ENCODE peak calls at places on chromosomes 3 and 15, in six cellular contexts. H is right cardiac atrium; W is psoas muscle; I is upper lobe of left lung; Q is effector memory CD4-positive, alpha-beta T cell; K is GM23338. Z is an unnamed sample.
A peak's percentile ranks its signal among the peaks of the same experiment; 100 is the strongest.

GRCh38 chr15:75360391-75360790 is 8.0 kb downstream of the MAN2C1 start:
- DNase-seq in W (no peak), Q (no peak), K (no peak), H (no peak), I (no peak), Z (no peak)

GRCh38 chr15:59532770-59533379 is 78.7 kb upstream of the GCNT3 start:
- DNase-seq in W (no peak), Q (no peak), K (peak; percentile 80), H (peak; percentile 27), I (no peak), Z (no peak)

GRCh38 chr3:45011756-45012441 is 14.2 kb upstream of the CLEC3B start:
- DNase-seq in I (no peak), W (peak; percentile 84), H (peak; percentile 85), K (no peak), Q (no peak), Z (peak; percentile 82)

GRCh38 chr15:71329509-71330260 is 214.4 kb downstream of the THSD4 start:
- DNase-seq in K (no peak), Q (no peak), I (no peak), W (peak; percentile 76), H (no peak), Z (no peak)

GRCh38 chr3:61015840-61016239 is 235.4 kb downstream of the FHIT start:
- DNase-seq in W (no peak), H (no peak), Q (no peak), I (no peak), K (no peak), Z (no peak)

GRCh38 chr3:43584043-43584826 is 37.6 kb downstream of the ANO10 start:
- DNase-seq in K (no peak), H (no peak), I (no peak), Q (no peak), W (no peak), Z (no peak)

GRCh38 chr3:195291121-195291520 is 20.2 kb upstream of the XXYLT1 start:
- DNase-seq in H (no peak), K (no peak), W (no peak), I (no peak), Q (no peak), Z (no peak)

GRCh38 chr3:184560992-184561328 is 625 bp upstream of the EPHB3 start:
- DNase-seq in Q (no peak), I (no peak), K (no peak), H (no peak), W (no peak), Z (no peak)

GRCh38 chr15:88546248-88547129 is at the start of gene DET1:
- DNase-seq in H (peak; percentile 95), W (peak; percentile 97), I (peak; percentile 96), Q (peak; percentile 92), K (peak; percentile 97), Z (peak; percentile 90)

GRCh38 chr3:169939751-169940150 is 26.9 kb upstream of the SEC62 start:
- DNase-seq in I (no peak), K (no peak), Q (no peak), W (no peak), H (no peak), Z (no peak)

GRCh38 chr3:34008191-34008590 is 209.8 kb downstream of the PDCD6IP start:
- DNase-seq in I (no peak), H (no peak), Q (no peak), W (no peak), K (peak; percentile 39), Z (no peak)
- H3K27ac ChIP-seq in I (no peak overlapping the region), H (no peak overlapping the region), Q (no peak overlapping the region), W (no peak overlapping the region), K (no peak overlapping the region), Z (no peak overlapping the region)

GRCh38 chr15:68383161-68384074 is 48.5 kb downstream of the ITGA11 start:
- DNase-seq in I (no peak), H (no peak), W (no peak), Q (peak; percentile 16), K (peak; percentile 77), Z (no peak)
- H3K27ac ChIP-seq in I (no peak overlapping the region), H (no peak overlapping the region), W (no peak overlapping the region), Q (no peak overlapping the region), K (no peak overlapping the region), Z (no peak overlapping the region)

DNA sequence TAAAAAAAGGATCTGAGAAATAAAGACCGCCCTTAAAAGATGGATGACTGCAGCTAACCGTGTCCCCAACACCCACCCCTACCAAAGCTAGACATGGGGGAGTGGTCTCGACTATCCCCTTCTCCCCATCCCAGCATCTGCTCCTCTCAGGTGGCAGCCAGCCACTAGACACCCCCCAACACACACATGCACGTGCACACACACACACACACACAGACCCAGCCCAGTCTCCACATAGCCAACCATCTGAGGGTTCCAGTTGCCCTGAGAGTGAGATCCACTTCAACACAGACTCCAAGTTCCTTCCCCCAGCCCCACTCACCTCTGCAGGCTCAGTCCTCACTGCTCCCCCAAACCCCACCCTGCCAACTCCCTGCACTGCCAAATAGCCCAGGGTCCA is 132.8 kb downstream of the TPRA1 start:
- DNase-seq in W (no peak), Q (no peak), H (no peak), K (no peak), I (no peak), Z (no peak)
- H3K27ac ChIP-seq in W (no peak overlapping the region), Q (no peak overlapping the region), H (no peak overlapping the region), K (no peak overlapping the region), I (no peak overlapping the region), Z (no peak overlapping the region)

GRCh38 chr15:41233367-41233771 is 2.3 kb downstream of the CHP1 start:
- DNase-seq in I (no peak), K (no peak), Q (no peak), W (no peak), H (no peak), Z (no peak)
- H3K27ac ChIP-seq in I (no peak overlapping the region), K (no peak overlapping the region), Q (no peak overlapping the region), W (peak overlapping the region; percentile 74), H (no peak overlapping the region), Z (no peak overlapping the region)

Z was measured in ovary.